ENCODE peak calls at places on chromosomes 1 and 21, in six cellular contexts. A, V, Q, U, X and G are unnamed samples.

GRCh38 chr1:214700381-214700780 is 97.4 kb downstream of the CENPF start:
- DNase-seq in A (no peak), V (no peak), Q (no peak), U (no peak), X (no peak), G (no peak)

GRCh38 chr1:95532335-95532734 is 298.3 kb downstream of the RWDD3 start:
- DNase-seq in A (no peak), V (no peak), Q (no peak), U (peak), X (no peak), G (no peak)

GRCh38 chr1:107777664-107778047 is 187.3 kb downstream of the VAV3 start:
- DNase-seq in A (no peak), V (no peak), Q (no peak), U (no peak), X (no peak), G (no peak)

GRCh38 chr1:113763651-113764050 is 4.4 kb upstream of the PHTF1 start:
- DNase-seq in A (no peak), V (no peak), Q (no peak), U (no peak), X (no peak), G (no peak)

GRCh38 chr1:84796201-84796600 is 96.8 kb downstream of the LPAR3 start:
- DNase-seq in A (no peak), V (peak), Q (no peak), U (no peak), X (no peak), G (no peak)

GRCh38 chr1:227905573-227906487 is 41.9 kb downstream of the WNT9A start:
- DNase-seq in A (no peak), V (no peak), Q (no peak), U (no peak), X (no peak), G (no peak)

GRCh38 chr1:198651685-198652400 is 13.0 kb downstream of the PTPRC start:
- DNase-seq in A (no peak), V (no peak), Q (no peak), U (no peak), X (no peak), G (no peak)

GRCh38 chr21:31730687-31731111 is 1.2 kb downstream of the SCAF4 start:
- DNase-seq in A (peak), V (no peak), Q (no peak), U (peak), X (no peak), G (no peak)

GRCh38 chr1:45854724-45855123 is 51.3 kb downstream of the MAST2 start:
- DNase-seq in A (no peak), V (no peak), Q (no peak), U (peak), X (no peak), G (no peak)

GRCh38 chr1:17735340-17735739 is 19.8 kb upstream of the ACTL8 start:
- DNase-seq in A (no peak), V (no peak), Q (no peak), U (no peak), X (no peak), G (no peak)

GRCh38 chr1:43308635-43309580 is 8.1 kb downstream of the TIE1 start:
- DNase-seq in A (no peak), V (no peak), Q (no peak), U (no peak), X (peak), G (no peak)

GRCh38 chr21:35257413-35257812 is 208.3 kb upstream of the RUNX1 start:
- DNase-seq in A (peak), V (peak), Q (no peak), U (no peak), X (no peak), G (peak)

GRCh38 chr1:180235502-180236239 is 5.6 kb downstream of the LHX4 start:
- DNase-seq in A (no peak), V (no peak), Q (no peak), U (peak), X (no peak), G (no peak)

GRCh38 chr1:183911285-183911684 is 106.4 kb downstream of the RGL1 start:
- DNase-seq in A (no peak), V (no peak), Q (no peak), U (no peak), X (no peak), G (no peak)

GRCh38 chr1:15399710-15400109 is 10.0 kb upstream of the EFHD2 start:
- DNase-seq in A (no peak), V (no peak), Q (no peak), U (no peak), X (no peak), G (no peak)

GRCh38 chr1:225763815-225764548 is 13.6 kb upstream of the SRP9 start:
- DNase-seq in A (peak), V (peak), Q (peak), U (no peak), X (peak), G (no peak)

GRCh38 chr1:50796277-50796676 is 163.8 kb downstream of the FAF1 start:
- DNase-seq in A (peak), V (no peak), Q (no peak), U (no peak), X (no peak), G (no peak)

GRCh38 chr1:48002142-48002541 is 5.0 kb upstream of the TRABD2B start:
- DNase-seq in A (no peak), V (no peak), Q (no peak), U (peak), X (no peak), G (no peak)

GRCh38 chr1:242030071-242030470 is 31.2 kb upstream of the MAP1LC3C start:
- DNase-seq in A (no peak), V (no peak), Q (no peak), U (no peak), X (no peak), G (no peak)

GRCh38 chr1:229266269-229266668 is 4.6 kb upstream of the RAB4A start:
- DNase-seq in A (no peak), V (no peak), Q (no peak), U (no peak), X (no peak), G (no peak)

GRCh38 chr1:233661376-233662159 is 47.7 kb downstream of the KCNK1 start:
- DNase-seq in A (no peak), V (no peak), Q (no peak), U (no peak), X (no peak), G (no peak)

GRCh38 chr1:8211620-8212442 is 106.1 kb upstream of the SLC45A1 start:
- DNase-seq in A (peak), V (peak), Q (no peak), U (no peak), X (no peak), G (peak)

GRCh38 chr21:37907076-37907475 is 9.2 kb downstream of the KCNJ6 start:
- DNase-seq in A (no peak), V (no peak), Q (no peak), U (no peak), X (no peak), G (no peak)

GRCh38 chr1:205986848-205987247 is 16.3 kb downstream of the RAB7B start:
- DNase-seq in A (no peak), V (peak), Q (no peak), U (no peak), X (no peak), G (no peak)

GRCh38 chr1:185157599-185158469 is 867 bp downstream of the SWT1 start:
- DNase-seq in A (no peak), V (peak), Q (no peak), U (peak), X (no peak), G (no peak)

GRCh38 chr1:244163861-244164562 is 112.9 kb downstream of the ZBTB18 start:
- DNase-seq in A (peak), V (peak), Q (no peak), U (peak), X (no peak), G (peak)

GRCh38 chr1:1128454-1129139 is 12.7 kb upstream of the C1orf159 start:
- DNase-seq in A (no peak), V (no peak), Q (peak), U (no peak), X (peak), G (no peak)

GRCh38 chr1:113747376-113747775 is 11.9 kb downstream of the PHTF1 start:
- DNase-seq in A (peak), V (peak), Q (no peak), U (no peak), X (no peak), G (no peak)

GRCh38 chr1:225462714-225463574 is 35.1 kb upstream of the LBR start:
- DNase-seq in A (no peak), V (no peak), Q (no peak), U (peak), X (peak), G (no peak)

GRCh38 chr1:240612811-240613210 is 856 bp upstream of the GREM2 start:
- DNase-seq in A (no peak), V (peak), Q (no peak), U (no peak), X (no peak), G (no peak)

GRCh38 chr1:19376428-19377372 is 64.6 kb downstream of the SLC66A1 start:
- DNase-seq in A (no peak), V (no peak), Q (no peak), U (no peak), X (no peak), G (no peak)

GRCh38 chr1:65825736-65826135 is 33.0 kb downstream of the PDE4B start:
- DNase-seq in A (peak), V (peak), Q (no peak), U (no peak), X (no peak), G (no peak)

GRCh38 chr21:46264046-46264689 is 21.2 kb downstream of the MCM3AP start:
- DNase-seq in A (no peak), V (no peak), Q (no peak), U (no peak), X (no peak), G (no peak)

GRCh38 chr1:28510350-28511223 is 4.7 kb downstream of the RCC1 start:
- DNase-seq in A (no peak), V (peak), Q (no peak), U (peak), X (no peak), G (no peak)

GRCh38 chr1:220213381-220213983 is 58.8 kb downstream of the RAB3GAP2 start:
- DNase-seq in A (peak), V (no peak), Q (no peak), U (no peak), X (no peak), G (no peak)

GRCh38 chr1:51304360-51304759 is 26.0 kb downstream of the TTC39A start:
- DNase-seq in A (no peak), V (no peak), Q (no peak), U (no peak), X (no peak), G (no peak)

GRCh38 chr1:178613271-178613945 is 100.5 kb downstream of the TEX35 start:
- DNase-seq in A (no peak), V (no peak), Q (no peak), U (no peak), X (no peak), G (no peak)

GRCh38 chr1:178619104-178619503 is 105.9 kb upstream of the RALGPS2 start:
- DNase-seq in A (no peak), V (no peak), Q (no peak), U (no peak), X (no peak), G (no peak)

GRCh38 chr1:178619523-178619922 is 105.5 kb upstream of the RALGPS2 start:
- DNase-seq in A (no peak), V (no peak), Q (no peak), U (no peak), X (no peak), G (no peak)

GRCh38 chr1:178612261-178612660 is 99.4 kb downstream of the TEX35 start:
- DNase-seq in A (peak), V (peak), Q (no peak), U (no peak), X (no peak), G (no peak)

GRCh38 chr1:178614286-178614685 is 101.4 kb downstream of the TEX35 start:
- DNase-seq in A (no peak), V (no peak), Q (no peak), U (no peak), X (no peak), G (no peak)
- TF ChIP-seq CTCF in A (no peak), V (no peak), Q (no peak), U (peak), X (no peak), G (no peak)

DNA sequence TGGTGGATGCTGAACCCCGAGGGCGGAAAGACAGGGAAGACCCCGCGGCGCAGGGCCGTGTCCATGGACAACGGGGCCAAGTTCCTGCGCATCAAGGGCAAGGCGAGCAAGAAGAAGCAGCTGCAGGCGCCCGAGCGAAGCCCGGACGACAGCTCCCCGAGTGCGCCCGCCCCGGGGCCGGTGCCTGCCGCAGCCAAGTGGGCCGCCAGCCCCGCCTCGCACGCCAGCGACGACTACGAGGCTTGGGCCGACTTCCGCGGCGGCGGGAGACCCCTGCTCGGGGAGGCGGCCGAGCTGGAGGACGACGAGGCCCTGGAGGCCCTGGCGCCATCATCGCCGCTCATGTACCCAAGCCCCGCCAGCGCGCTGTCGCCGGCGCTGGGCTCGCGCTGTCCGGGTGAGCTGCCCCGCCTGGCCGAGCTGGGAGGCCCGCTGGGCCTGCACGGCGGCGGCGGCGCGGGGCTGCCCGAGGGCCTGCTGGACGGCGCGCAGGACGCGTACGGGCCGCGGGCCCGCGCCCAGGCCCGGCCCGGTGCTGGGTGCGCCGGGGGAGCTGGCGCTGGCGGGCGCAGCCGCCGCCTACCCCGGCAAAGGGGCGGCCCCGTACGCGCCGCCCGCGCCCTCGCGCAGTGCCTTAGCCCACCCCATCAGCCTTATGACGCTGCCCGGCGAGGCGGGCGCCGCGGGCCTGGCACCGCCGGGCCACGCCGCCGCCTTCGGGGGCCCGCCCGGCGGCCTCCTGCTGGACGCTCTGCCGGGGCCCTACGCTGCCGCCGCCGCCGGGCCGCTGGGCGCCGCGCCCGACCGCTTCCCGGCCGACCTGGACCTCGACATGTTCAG is 20.7 kb downstream of the FOXO6 start:
- DNase-seq in A (peak), V (peak), Q (peak), U (peak), X (no peak), G (no peak)
- TF ChIP-seq CTCF in A (no peak), V (no peak), Q (no peak), U (no peak), X (no peak), G (no peak)

GRCh38 chr1:235601087-235601486 is 48.5 kb downstream of the GNG4 start:
- DNase-seq in A (peak), V (no peak), Q (no peak), U (peak), X (peak), G (no peak)
- TF ChIP-seq CTCF in A (peak), V (peak), Q (no peak), U (peak), X (no peak), G (no peak)

DNA sequence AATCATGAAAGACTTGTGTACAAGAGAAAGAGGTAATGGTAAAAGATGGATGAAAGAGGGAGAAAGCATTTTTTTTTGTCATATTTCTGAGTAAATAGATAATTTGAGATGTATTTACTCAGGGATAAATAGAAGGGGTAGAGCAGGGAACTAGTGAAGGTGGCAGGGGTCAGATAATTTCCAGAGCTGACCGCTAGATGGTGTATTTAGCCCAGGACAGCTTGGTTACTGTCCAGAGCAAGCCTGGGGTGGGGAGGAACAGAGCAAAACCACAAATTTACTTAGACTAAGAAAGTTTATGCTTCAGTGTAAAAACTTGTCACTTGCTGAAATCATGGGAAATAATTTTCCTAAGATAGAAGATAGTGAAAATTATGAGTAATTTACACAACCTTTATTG is 91.5 kb downstream of the XCL2 start:
- DNase-seq in A (no peak), V (no peak), Q (no peak), U (peak), X (no peak), G (no peak)
- TF ChIP-seq CTCF in A (peak), V (peak), Q (no peak), U (peak), X (no peak), G (no peak)